ENCODE peak calls at places on chromosomes 16 and 17, in ten cellular contexts. I is AG10803; G is astrocyte of the cerebellum; X is astrocyte of the spinal cord; V is cardiac fibroblast; W is Jurkat, Clone E6-1; U is AG04449; T is MG63; C is A673; S is esophagus squamous epithelium. N is an unnamed sample.

GRCh38 chr17:76076100-76076764 is 1.7 kb downstream of the GALR2 start:
- DNase-seq in U (no peak), W (no peak), V (no peak), T (no peak), S (no peak), X (no peak), I (no peak), C (no peak), G (no peak), N (peak; percentile 75)

GRCh38 chr16:54890381-54890780 is 40.3 kb upstream of the IRX5 start:
- DNase-seq in V (no peak), I (no peak), G (no peak), U (no peak), C (no peak), X (no peak), W (no peak), S (no peak), T (no peak), N (no peak)

GRCh38 chr17:46971647-46972300 is 7.3 kb downstream of the RPRML start:
- DNase-seq in I (no peak), X (no peak), C (no peak), G (no peak), W (no peak), T (no peak), S (no peak), U (no peak), V (no peak), N (peak; percentile 42)

GRCh38 chr16:4606354-4606753 is 8.3 kb downstream of the UBALD1 start:
- DNase-seq in X (no peak), U (no peak), G (no peak), S (no peak), W (no peak), T (no peak), C (no peak), I (no peak), V (no peak), N (no peak)

GRCh38 chr16:89319883-89320716 is 102.6 kb downstream of the ZNF778 start:
- DNase-seq in G (no peak), V (peak; percentile 73), W (no peak), C (peak; percentile 55), X (peak; percentile 89), I (peak; percentile 66), S (no peak), U (no peak), T (peak; percentile 85), N (no peak)

GRCh38 chr17:64653325-64653984 is 8.7 kb downstream of the SMURF2 start:
- DNase-seq in V (peak; percentile 35), T (no peak), S (no peak), X (peak; percentile 50), W (no peak), C (no peak), U (no peak), I (peak; percentile 60), G (no peak), N (no peak)

GRCh38 chr17:66126231-66126630 is 65.7 kb downstream of the CEP112 start:
- DNase-seq in G (no peak), V (peak; percentile 14), W (no peak), U (no peak), S (no peak), T (no peak), I (peak; percentile 11), C (no peak), X (no peak), N (no peak)

GRCh38 chr17:79038545-79039135 is 14.7 kb downstream of the C1QTNF1 start:
- DNase-seq in W (no peak), G (peak; percentile 80), T (peak; percentile 98), V (peak; percentile 99), U (peak; percentile 63), S (no peak), X (peak; percentile 55), I (peak; percentile 99), C (no peak), N (peak; percentile 22)

GRCh38 chr17:32971171-32971570 is 20.5 kb upstream of the SPACA3 start:
- DNase-seq in C (no peak), W (peak; percentile 86), U (no peak), I (peak; percentile 34), S (no peak), V (peak; percentile 32), T (no peak), G (no peak), X (peak; percentile 16), N (peak; percentile 61)

GRCh38 chr16:65697516-65697915 is 575.7 kb upstream of the CDH11 start:
- DNase-seq in G (no peak), T (no peak), I (no peak), U (no peak), S (no peak), W (no peak), C (no peak), V (no peak), X (no peak), N (no peak)

GRCh38 chr17:37388266-37388665 is 12.5 kb downstream of the C17orf78 start:
- DNase-seq in U (peak; percentile 52), V (no peak), W (no peak), G (no peak), X (peak; percentile 33), T (no peak), S (no peak), C (no peak), I (peak; percentile 29), N (no peak)

GRCh38 chr17:47844814-47845453 is 3.9 kb upstream of the SCRN2 start:
- DNase-seq in I (peak; percentile 38), V (peak; percentile 46), T (no peak), U (no peak), X (peak; percentile 15), S (no peak), W (no peak), C (peak; percentile 38), G (no peak), N (no peak)

GRCh38 chr17:58200024-58200633 is 7.6 kb downstream of the EPX start:
- DNase-seq in T (peak; percentile 71), V (peak; percentile 35), X (peak; percentile 26), S (no peak), C (peak; percentile 78), U (no peak), G (no peak), W (peak; percentile 51), I (peak; percentile 39), N (peak; percentile 70)

GRCh38 chr17:9431620-9432019 is 144.0 kb downstream of the STX8 start:
- DNase-seq in S (no peak), G (no peak), X (no peak), V (no peak), U (no peak), I (no peak), C (no peak), W (no peak), T (no peak), N (no peak)

GRCh38 chr17:9434502-9435113 is 141.0 kb downstream of the STX8 start:
- DNase-seq in V (no peak), S (no peak), W (no peak), T (no peak), X (no peak), U (no peak), I (no peak), C (no peak), G (no peak), N (no peak)

GRCh38 chr17:9435165-9435564 is 140.5 kb downstream of the STX8 start:
- DNase-seq in I (no peak), S (no peak), V (no peak), U (no peak), G (no peak), C (no peak), W (no peak), T (no peak), X (no peak), N (no peak)

GRCh38 chr17:9432867-9433495 is 142.6 kb downstream of the STX8 start:
- DNase-seq in V (no peak), T (no peak), U (no peak), W (no peak), S (no peak), C (no peak), G (no peak), I (peak; percentile 81), X (peak; percentile 80), N (no peak)

DNA sequence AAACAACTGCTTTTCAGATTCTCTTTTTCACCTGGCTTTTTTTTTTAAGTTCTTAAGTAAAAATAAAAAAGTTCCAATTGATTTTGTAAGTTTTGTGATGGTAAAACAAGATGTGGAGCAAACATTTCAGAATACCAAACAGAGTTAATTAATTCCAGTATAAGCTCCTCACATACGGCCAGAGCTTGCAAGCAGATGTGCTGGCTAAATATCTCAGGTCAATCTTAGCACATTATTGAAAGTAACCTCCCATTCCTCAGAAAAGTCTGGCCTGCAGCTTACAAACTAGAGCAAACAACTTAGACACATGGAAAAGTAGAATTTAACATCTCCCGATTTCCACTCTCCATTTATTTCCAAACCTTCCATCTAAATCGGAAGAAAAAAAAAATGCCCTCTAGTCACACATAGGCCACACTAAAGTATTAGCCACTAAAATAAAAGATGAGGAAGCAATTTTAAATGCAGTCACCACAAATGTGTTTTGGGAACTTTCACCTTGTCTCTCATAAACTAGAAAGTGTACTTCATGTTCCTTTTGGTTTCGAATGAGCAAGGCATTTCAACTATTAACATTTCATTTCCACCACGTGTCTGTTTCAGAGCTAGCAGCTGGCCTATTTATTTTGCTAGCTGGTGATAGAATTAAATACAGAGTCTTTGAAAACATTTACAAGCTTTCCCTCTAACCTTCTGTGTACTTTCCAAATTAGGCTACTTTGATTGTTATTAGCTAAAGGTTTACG is 143.3 kb downstream of the STX8 start:
- DNase-seq in I (peak; percentile 71), T (no peak), U (no peak), X (peak; percentile 65), S (no peak), W (no peak), G (no peak), V (no peak), C (no peak), N (no peak)
- H3K4me3 ChIP-seq in I (no peak overlapping the region), T (no peak overlapping the region), U (no peak overlapping the region), X (no peak overlapping the region), S (no peak overlapping the region), W (no peak overlapping the region), G (no peak overlapping the region), V (no peak overlapping the region), C (no peak overlapping the region), N (no peak overlapping the region)

GRCh38 chr17:82640046-82640445 is 8.2 kb downstream of the WDR45B start:
- DNase-seq in V (no peak), I (no peak), X (no peak), S (no peak), T (no peak), U (no peak), W (no peak), G (no peak), C (no peak), N (no peak)
- H3K4me3 ChIP-seq in V (no peak overlapping the region), I (no peak overlapping the region), X (no peak overlapping the region), S (no peak overlapping the region), T (no peak overlapping the region), U (no peak overlapping the region), W (no peak overlapping the region), G (no peak overlapping the region), C (no peak overlapping the region), N (no peak overlapping the region)

GRCh38 chr16:68520649-68521086 is 18.4 kb upstream of the ZFP90 start:
- DNase-seq in U (no peak), W (peak; percentile 86), G (peak; percentile 49), C (peak; percentile 89), S (peak; percentile 34), V (peak; percentile 80), X (peak; percentile 66), I (peak; percentile 65), T (peak; percentile 57), N (peak; percentile 91)
- H3K4me3 ChIP-seq in U (peak overlapping the region; percentile 50), W (peak overlapping the region; percentile 3), G (peak overlapping the region; percentile 15), C (peak overlapping the region; percentile 20), S (peak overlapping the region; percentile 34), V (peak overlapping the region; percentile 23), X (peak overlapping the region; percentile 16), I (peak overlapping the region; percentile 33), T (peak overlapping the region; percentile 24), N (peak overlapping the region; percentile 33)

GRCh38 chr17:7018331-7018964 is 4.4 kb upstream of the BCL6B start:
- DNase-seq in U (no peak), V (no peak), S (no peak), W (no peak), X (no peak), T (peak; percentile 81), I (peak; percentile 60), C (no peak), G (no peak), N (peak; percentile 82)
- H3K4me3 ChIP-seq in U (no peak overlapping the region), V (no peak overlapping the region), S (peak overlapping the region; percentile 54), W (no peak overlapping the region), X (no peak overlapping the region), T (peak overlapping the region; percentile 54), I (peak overlapping the region; percentile 60), C (no peak overlapping the region), G (no peak overlapping the region), N (peak overlapping the region; percentile 48)

N was measured in upper lobe of left lung.